ENCODE peak calls at places on chromosomes 1 and 21, in six cellular contexts. Y is lung microvascular endothelial cell; Q is activated naive CD8-positive, alpha-beta T cell treated with anti-CD3 and anti-CD28 coated beads for 36 hours; Z is transverse colon; S is hypothalamus; I is cardiac muscle cell. O is an unnamed sample.

GRCh38 chr1:7948950-7949349 is 8.3 kb upstream of the TNFRSF9 start:
- DNase-seq in Y (no peak), Q (peak), Z (no peak), S (no peak), I (peak), O (no peak)

GRCh38 chr1:179091691-179092165 is 9.9 kb downstream of the TOR3A start:
- DNase-seq in Y (peak), Q (no peak), Z (peak), S (no peak), I (peak), O (no peak)

GRCh38 chr1:61742620-61743431 is 546 bp downstream of the PATJ start:
- DNase-seq in Y (peak), Q (no peak), Z (peak), S (peak), I (peak), O (no peak)

GRCh38 chr1:2194319-2194897 is at the start of gene FAAP20:
- DNase-seq in Y (peak), Q (peak), Z (peak), S (peak), I (peak), O (no peak)

GRCh38 chr1:161218301-161219077 is 3.4 kb downstream of the FCER1G start:
- DNase-seq in Y (no peak), Q (no peak), Z (no peak), S (no peak), I (no peak), O (no peak)

GRCh38 chr1:203839081-203839480 is 22.3 kb upstream of the SNRPE start:
- DNase-seq in Y (no peak), Q (no peak), Z (no peak), S (no peak), I (peak), O (no peak)

GRCh38 chr1:205232122-205232820 is 4.5 kb downstream of the TMCC2 start:
- DNase-seq in Y (no peak), Q (no peak), Z (no peak), S (no peak), I (no peak), O (no peak)

GRCh38 chr1:212074313-212074712 is 38.8 kb downstream of the DTL start:
- DNase-seq in Y (no peak), Q (no peak), Z (no peak), S (no peak), I (no peak), O (no peak)

GRCh38 chr1:55720243-55720642 is 505.1 kb upstream of the USP24 start:
- DNase-seq in Y (no peak), Q (no peak), Z (peak), S (no peak), I (no peak), O (no peak)

GRCh38 chr1:6969106-6969505 is 183.9 kb downstream of the CAMTA1 start:
- DNase-seq in Y (no peak), Q (peak), Z (no peak), S (no peak), I (peak), O (no peak)

GRCh38 chr1:42340898-42341297 is 5.9 kb upstream of the FOXJ3 start:
- DNase-seq in Y (no peak), Q (no peak), Z (no peak), S (no peak), I (no peak), O (peak)

GRCh38 chr1:22978299-22978698 is 5.6 kb upstream of the LACTBL1 start:
- DNase-seq in Y (no peak), Q (no peak), Z (no peak), S (no peak), I (peak), O (no peak)

GRCh38 chr1:23174383-23175110 is 5.9 kb upstream of the LUZP1 start:
- DNase-seq in Y (no peak), Q (no peak), Z (no peak), S (no peak), I (no peak), O (no peak)

GRCh38 chr1:239814306-239814881 is 277.3 kb upstream of the FMN2 start:
- DNase-seq in Y (peak), Q (peak), Z (no peak), S (no peak), I (peak), O (no peak)

GRCh38 chr1:45892068-45892785 is 88.8 kb downstream of the MAST2 start:
- DNase-seq in Y (peak), Q (no peak), Z (no peak), S (no peak), I (peak), O (no peak)

GRCh38 chr1:111204211-111204883 is 3.9 kb upstream of the DENND2D start:
- DNase-seq in Y (peak), Q (peak), Z (peak), S (no peak), I (no peak), O (no peak)

GRCh38 chr1:172758242-172758641 is 99.3 kb downstream of the FASLG start:
- DNase-seq in Y (no peak), Q (no peak), Z (no peak), S (no peak), I (no peak), O (no peak)

GRCh38 chr21:31343680-31344480 is at the start of gene TIAM1:
- DNase-seq in Y (no peak), Q (peak), Z (peak), S (no peak), I (peak), O (no peak)

GRCh38 chr1:15469836-15470495 is 5.9 kb upstream of the CELA2B start:
- DNase-seq in Y (no peak), Q (no peak), Z (no peak), S (no peak), I (no peak), O (no peak)

GRCh38 chr1:194568610-194569009 is 1382.2 kb upstream of the B3GALT2 start:
- DNase-seq in Y (no peak), Q (no peak), Z (no peak), S (no peak), I (no peak), O (no peak)